ENCODE peak calls at places on chromosomes 3 and 15, in eight cellular contexts. U is B cell, D is hepatocyte, E is WTC11, K is RWPE2, M is lower lobe of right lung, C is fibroblast of villous mesenchyme, Q is glutamatergic neuron. X is an unnamed sample.

GRCh38 chr3:50626406-50626805 is 9.5 kb downstream of the MAPKAPK3 start:
- DNase-seq in U (no peak), D (no peak), E (no peak), K (no peak), M (no peak), C (no peak), Q (no peak), X (no peak)

GRCh38 chr15:74242296-74242929 is 6.3 kb downstream of the CCDC33 start:
- DNase-seq in U (no peak), D (peak), E (no peak), K (no peak), M (no peak), C (peak), Q (no peak), X (no peak)

GRCh38 chr3:117059054-117059989 is 349.7 kb downstream of the TUSC7 start:
- DNase-seq in U (no peak), D (peak), E (no peak), K (no peak), M (no peak), C (peak), Q (no peak), X (no peak)

GRCh38 chr15:39642011-39642640 is 61.2 kb downstream of the THBS1 start:
- DNase-seq in U (no peak), D (peak), E (no peak), K (no peak), M (no peak), C (no peak), Q (no peak), X (no peak)

GRCh38 chr3:140093742-140094141 is 158.8 kb downstream of the CLSTN2 start:
- DNase-seq in U (no peak), D (peak), E (no peak), K (no peak), M (no peak), C (peak), Q (no peak), X (no peak)

GRCh38 chr3:155326901-155327300 is 33.4 kb upstream of the STRIT1 start:
- DNase-seq in U (no peak), D (no peak), E (no peak), K (no peak), M (no peak), C (no peak), Q (no peak), X (no peak)

GRCh38 chr3:71107926-71108325 is 475.6 kb downstream of the FOXP1 start:
- DNase-seq in U (no peak), D (no peak), E (no peak), K (no peak), M (no peak), C (no peak), Q (no peak), X (no peak)

GRCh38 chr3:29525254-29525881 is 244.5 kb downstream of the RBMS3 start:
- DNase-seq in U (no peak), D (no peak), E (no peak), K (no peak), M (no peak), C (peak), Q (no peak), X (no peak)

GRCh38 chr3:188789201-188789600 is 382.6 kb upstream of the TPRG1 start:
- DNase-seq in U (no peak), D (no peak), E (no peak), K (no peak), M (no peak), C (no peak), Q (no peak), X (no peak)

GRCh38 chr15:85318048-85318731 is 62.2 kb upstream of the AKAP13 start:
- DNase-seq in U (peak), D (peak), E (no peak), K (no peak), M (no peak), C (peak), Q (no peak), X (peak)

GRCh38 chr3:55692958-55693558 is 206.0 kb upstream of the WNT5A start:
- DNase-seq in U (no peak), D (no peak), E (no peak), K (no peak), M (no peak), C (no peak), Q (no peak), X (no peak)

GRCh38 chr3:133745981-133746721 is at the start of gene TF:
- DNase-seq in U (no peak), D (no peak), E (peak), K (no peak), M (no peak), C (no peak), Q (peak), X (no peak)

GRCh38 chr15:91941871-91942270 is 88.4 kb downstream of the SLCO3A1 start:
- DNase-seq in U (no peak), D (no peak), E (no peak), K (no peak), M (no peak), C (no peak), Q (no peak), X (no peak)

GRCh38 chr3:182246870-182247269 is 535.1 kb downstream of the SOX2 start:
- DNase-seq in U (no peak), D (no peak), E (no peak), K (no peak), M (no peak), C (no peak), Q (no peak), X (no peak)

GRCh38 chr3:156725706-156726105 is 51.3 kb downstream of the TIPARP start:
- DNase-seq in U (no peak), D (peak), E (no peak), K (no peak), M (no peak), C (no peak), Q (no peak), X (no peak)

GRCh38 chr3:65749066-65749465 is 289.7 kb downstream of the MAGI1 start:
- DNase-seq in U (no peak), D (no peak), E (no peak), K (no peak), M (no peak), C (peak), Q (no peak), X (no peak)

GRCh38 chr3:120855665-120856437 is 52.2 kb upstream of the STXBP5L start:
- DNase-seq in U (no peak), D (peak), E (no peak), K (no peak), M (no peak), C (peak), Q (no peak), X (no peak)

GRCh38 chr15:72982750-72983149 is 69.5 kb upstream of the NEO1 start:
- DNase-seq in U (no peak), D (no peak), E (no peak), K (no peak), M (no peak), C (no peak), Q (no peak), X (no peak)

GRCh38 chr3:141093971-141094401 is 42.8 kb downstream of the SPSB4 start:
- DNase-seq in U (no peak), D (no peak), E (no peak), K (no peak), M (no peak), C (no peak), Q (no peak), X (no peak)

GRCh38 chr3:64666171-64666581 is 21.6 kb downstream of the ADAMTS9 start:
- DNase-seq in U (no peak), D (peak), E (no peak), K (no peak), M (no peak), C (peak), Q (no peak), X (no peak)

GRCh38 chr3:50604110-50604621 is 7.4 kb downstream of the CISH start:
- DNase-seq in U (no peak), D (no peak), E (no peak), K (no peak), M (no peak), C (no peak), Q (no peak), X (no peak)

GRCh38 chr15:53110999-53111398 is 320.9 kb upstream of the ONECUT1 start:
- DNase-seq in U (no peak), D (no peak), E (no peak), K (no peak), M (no peak), C (no peak), Q (no peak), X (no peak)

GRCh38 chr3:123759311-123759710 is 124.8 kb downstream of the MYLK start:
- DNase-seq in U (no peak), D (no peak), E (no peak), K (no peak), M (no peak), C (no peak), Q (no peak), X (no peak)

GRCh38 chr3:147572970-147573340 is 163.8 kb downstream of the ZIC1 start:
- DNase-seq in U (no peak), D (no peak), E (no peak), K (no peak), M (no peak), C (no peak), Q (no peak), X (no peak)

GRCh38 chr3:161274691-161275298 is 53.7 kb downstream of the NMD3 start:
- DNase-seq in U (peak), D (peak), E (peak), K (no peak), M (no peak), C (peak), Q (peak), X (no peak)

GRCh38 chr15:64597469-64597806 is 137.1 kb downstream of the ZNF609 start:
- DNase-seq in U (no peak), D (no peak), E (no peak), K (no peak), M (no peak), C (no peak), Q (no peak), X (no peak)

GRCh38 chr3:108406063-108406660 is 104.2 kb downstream of the MYH15 start:
- DNase-seq in U (no peak), D (no peak), E (no peak), K (no peak), M (no peak), C (peak), Q (no peak), X (no peak)

GRCh38 chr15:81216411-81216810 is 19.7 kb downstream of the IL16 start:
- DNase-seq in U (no peak), D (no peak), E (peak), K (no peak), M (no peak), C (no peak), Q (no peak), X (no peak)

GRCh38 chr3:71858493-71859127 is 73.7 kb upstream of the PROK2 start:
- DNase-seq in U (no peak), D (no peak), E (no peak), K (no peak), M (no peak), C (no peak), Q (no peak), X (no peak)

GRCh38 chr15:32641517-32642059 is at the start of gene SCG5:
- DNase-seq in U (no peak), D (peak), E (peak), K (peak), M (no peak), C (no peak), Q (peak), X (peak)

GRCh38 chr15:60949034-60949977 is 279.8 kb downstream of the RORA start:
- DNase-seq in U (no peak), D (no peak), E (no peak), K (no peak), M (no peak), C (peak), Q (no peak), X (no peak)

GRCh38 chr3:64141476-64141875 is 83.8 kb downstream of the PRICKLE2 start:
- DNase-seq in U (no peak), D (no peak), E (no peak), K (no peak), M (no peak), C (no peak), Q (no peak), X (no peak)

GRCh38 chr3:113249111-113249510 is 37.8 kb downstream of the BOC start:
- DNase-seq in U (no peak), D (no peak), E (no peak), K (no peak), M (no peak), C (peak), Q (peak), X (no peak)

GRCh38 chr15:38563723-38564519 is 693 bp downstream of the RASGRP1 start:
- DNase-seq in U (peak), D (peak), E (peak), K (no peak), M (peak), C (peak), Q (peak), X (peak)

GRCh38 chr3:156782319-156782718 is 43.8 kb upstream of the LEKR1 start:
- DNase-seq in U (no peak), D (no peak), E (no peak), K (no peak), M (no peak), C (no peak), Q (no peak), X (no peak)

GRCh38 chr3:54897028-54897711 is 30.7 kb downstream of the LRTM1 start:
- DNase-seq in U (no peak), D (no peak), E (no peak), K (no peak), M (no peak), C (no peak), Q (no peak), X (no peak)

GRCh38 chr3:119352863-119353527 is 58.8 kb downstream of the ARHGAP31 start:
- DNase-seq in U (peak), D (peak), E (no peak), K (no peak), M (no peak), C (peak), Q (no peak), X (no peak)

DNA sequence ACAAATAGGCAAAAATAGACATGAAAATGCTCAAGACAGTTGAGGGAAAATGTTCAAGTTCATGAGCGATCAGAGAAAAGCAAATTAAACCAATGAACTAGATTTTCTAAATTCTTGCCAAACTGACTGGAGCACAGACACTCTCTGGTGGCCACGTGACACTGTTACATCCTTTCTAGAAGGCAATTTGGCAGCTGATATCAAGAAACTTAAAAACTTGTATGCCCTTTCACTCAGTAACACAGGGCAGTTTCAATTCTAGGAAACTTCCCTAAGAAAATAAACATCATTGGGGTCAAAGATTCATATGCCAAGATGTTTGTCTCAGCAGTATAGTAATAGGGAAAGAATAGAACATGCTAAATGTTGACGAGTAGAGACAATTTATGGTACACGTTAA is 52.2 kb downstream of the ABHD5 start:
- DNase-seq in U (no peak), D (no peak), E (no peak), K (no peak), M (no peak), C (peak), Q (no peak), X (no peak)
- TF ChIP-seq CTCF in U (no peak), D (peak), E (no peak), K (peak), M (no peak), C (peak), Q (no peak), X (no peak)

GRCh38 chr15:80058044-80058443 is 1.4 kb upstream of the ZFAND6 start:
- DNase-seq in U (no peak), D (no peak), E (no peak), K (no peak), M (no peak), C (no peak), Q (no peak), X (no peak)

GRCh38 chr15:80059786-80060489 is 462 bp downstream of the ZFAND6 start:
- DNase-seq in U (no peak), D (peak), E (peak), K (peak), M (peak), C (peak), Q (peak), X (peak)

GRCh38 chr15:80061581-80061980 is 2.1 kb downstream of the ZFAND6 start:
- DNase-seq in U (no peak), D (no peak), E (no peak), K (no peak), M (no peak), C (peak), Q (no peak), X (no peak)

GRCh38 chr15:80055933-80056332 is 3.5 kb upstream of the ZFAND6 start:
- DNase-seq in U (peak), D (no peak), E (no peak), K (no peak), M (no peak), C (no peak), Q (no peak), X (no peak)

DNA sequence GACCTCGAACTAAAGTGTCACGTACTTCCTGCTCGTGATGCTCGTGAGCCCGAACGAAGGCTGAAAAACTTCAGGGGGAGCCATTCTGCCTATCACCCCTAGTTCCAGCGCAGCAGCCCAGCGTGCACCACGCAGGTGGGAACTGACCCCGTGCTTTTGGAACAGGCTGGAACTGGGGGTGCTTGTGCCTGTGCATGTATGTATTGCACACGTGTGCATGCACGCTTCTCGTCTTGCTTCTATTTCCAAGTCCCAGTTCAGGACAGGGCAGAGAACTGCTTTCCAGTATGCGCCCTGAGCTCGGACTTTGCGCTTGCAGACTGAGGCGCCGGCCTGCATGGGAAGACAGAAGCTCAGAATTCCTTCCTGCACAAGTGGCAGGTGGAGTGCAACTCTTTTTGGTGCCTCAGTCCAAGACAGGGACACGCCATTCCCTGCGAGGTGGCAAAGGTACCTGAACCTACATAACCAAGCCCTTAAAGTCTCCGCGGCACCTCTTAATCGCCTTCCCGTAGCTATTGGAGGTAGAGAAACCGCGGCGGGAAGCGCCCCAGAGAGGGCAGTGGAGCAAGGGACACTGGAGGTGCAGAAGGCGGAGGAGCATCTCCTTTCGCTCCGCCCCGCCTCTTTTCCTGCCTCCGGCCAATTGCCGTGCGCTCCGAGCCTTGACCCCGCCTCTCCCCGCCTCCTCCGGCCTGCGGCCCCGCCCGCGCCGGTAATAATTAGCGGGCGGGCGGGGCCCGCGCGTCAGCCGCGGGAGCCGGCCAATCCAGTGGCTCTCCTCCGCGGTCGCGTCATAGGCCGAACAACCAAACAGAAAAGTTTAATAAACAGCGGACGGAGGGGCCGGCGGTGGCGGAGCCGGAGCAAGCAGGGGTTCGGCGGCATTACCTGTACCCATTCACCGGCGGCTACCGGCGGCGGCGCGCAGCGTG is at the start of gene ZFAND6:
- DNase-seq in U (peak), D (peak), E (peak), K (peak), M (peak), C (peak), Q (peak), X (peak)
- TF ChIP-seq CTCF in U (peak), D (no peak), E (no peak), K (peak), M (no peak), C (no peak), Q (no peak), X (no peak)

GRCh38 chr3:197224034-197224444 is 74.4 kb downstream of the DLG1 start:
- DNase-seq in U (peak), D (peak), E (no peak), K (no peak), M (no peak), C (peak), Q (no peak), X (no peak)
- TF ChIP-seq CTCF in U (peak), D (peak), E (no peak), K (peak), M (peak), C (peak), Q (peak), X (peak)

GRCh38 chr15:79194386-79194785 is 88.1 kb upstream of the ANKRD34C start:
- DNase-seq in U (no peak), D (no peak), E (no peak), K (no peak), M (no peak), C (no peak), Q (no peak), X (no peak)

GRCh38 chr15:79197285-79197684 is 85.2 kb upstream of the ANKRD34C start:
- DNase-seq in U (no peak), D (no peak), E (no peak), K (peak), M (no peak), C (no peak), Q (no peak), X (peak)

GRCh38 chr15:79195239-79195638 is 87.3 kb upstream of the ANKRD34C start:
- DNase-seq in U (no peak), D (no peak), E (no peak), K (peak), M (no peak), C (no peak), Q (no peak), X (peak)

GRCh38 chr15:79193157-79193948 is 89.2 kb upstream of the ANKRD34C start:
- DNase-seq in U (no peak), D (no peak), E (no peak), K (peak), M (no peak), C (no peak), Q (no peak), X (no peak)

GRCh38 chr15:79195802-79196201 is 86.7 kb upstream of the ANKRD34C start:
- DNase-seq in U (no peak), D (no peak), E (peak), K (peak), M (no peak), C (no peak), Q (no peak), X (peak)
- TF ChIP-seq CTCF in U (no peak), D (no peak), E (peak), K (no peak), M (no peak), C (no peak), Q (peak), X (no peak)

DNA sequence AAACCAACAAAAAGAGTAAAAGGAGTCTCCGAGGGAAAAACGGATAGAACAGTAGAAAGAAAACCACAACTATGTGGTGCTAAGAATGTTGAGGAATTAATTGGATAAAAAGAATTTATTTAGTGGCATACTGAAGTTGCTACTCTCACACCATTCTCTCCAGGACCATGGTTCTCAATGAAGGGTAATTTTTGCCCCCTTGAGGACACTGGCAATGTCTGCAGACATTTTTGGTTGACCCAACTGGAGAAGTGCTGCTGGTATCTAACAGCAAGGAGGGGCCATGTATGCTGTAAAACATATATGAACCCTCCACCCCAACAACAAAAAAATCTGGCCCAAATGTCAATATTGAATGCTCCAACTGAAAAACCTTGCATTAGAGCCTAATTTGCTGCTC is 85.9 kb upstream of the CSPG5 start:
- DNase-seq in U (peak), D (no peak), E (no peak), K (no peak), M (no peak), C (peak), Q (no peak), X (no peak)
- TF ChIP-seq CTCF in U (no peak), D (peak), E (no peak), K (no peak), M (no peak), C (peak), Q (no peak), X (no peak)

X was measured in Peyer's patch.